ENCODE peak calls at places on chromosome X, in six cellular contexts. A is CD4-positive, alpha-beta memory T cell; M is PC-3; T is brain microvascular endothelial cell; H is tibial nerve; J is fibroblast of lung. E is an unnamed sample. For H3K36me3, the result is how much of the 10 kb centered on the place peaks cover.

GRCh38 chrX:37349131-37350033 is at the start of gene PRRG1:
- DNase-seq in A (no peak), M (peak), T (peak), H (peak), J (peak), E (peak)

GRCh38 chrX:101595739-101596419 is 21.9 kb downstream of the ARMCX6 start:
- DNase-seq in A (peak), M (peak), T (peak), H (no peak), J (peak), E (peak)

GRCh38 chrX:150848914-150849365 is 49.5 kb downstream of the CD99L2 start:
- DNase-seq in A (no peak), M (peak), T (no peak), H (no peak), J (no peak), E (no peak)

GRCh38 chrX:69119122-69119521 is 46.1 kb downstream of the PJA1 start:
- DNase-seq in A (no peak), M (no peak), T (no peak), H (no peak), J (no peak), E (peak)

GRCh38 chrX:10828640-10829039 is 208.3 kb upstream of the MID1 start:
- DNase-seq in A (no peak), M (peak), T (no peak), H (no peak), J (no peak), E (no peak)

GRCh38 chrX:115233497-115234219 is at the start of gene LRCH2:
- DNase-seq in A (no peak), M (no peak), T (no peak), H (peak), J (peak), E (peak)

GRCh38 chrX:20263474-20263873 is 3.2 kb downstream of the RPS6KA3 start:
- DNase-seq in A (peak), M (peak), T (peak), H (no peak), J (peak), E (no peak)

GRCh38 chrX:77694491-77694890 is 91.5 kb downstream of the ATRX start:
- DNase-seq in A (no peak), M (peak), T (no peak), H (no peak), J (no peak), E (no peak)

GRCh38 chrX:150664290-150664689 is 28.9 kb upstream of the MTMR1 start:
- DNase-seq in A (no peak), M (no peak), T (no peak), H (no peak), J (no peak), E (no peak)

GRCh38 chrX:100449696-100450606 is 39.9 kb upstream of the PCDH19 start:
- DNase-seq in A (no peak), M (peak), T (no peak), H (no peak), J (no peak), E (no peak)

GRCh38 chrX:7131621-7132020 is 15.9 kb upstream of the STS start:
- DNase-seq in A (no peak), M (peak), T (no peak), H (no peak), J (no peak), E (no peak)

GRCh38 chrX:149513713-149514427 is 8.8 kb upstream of the IDS start:
- DNase-seq in A (no peak), M (peak), T (no peak), H (no peak), J (peak), E (no peak)

GRCh38 chrX:20265221-20265725 is 1.4 kb downstream of the RPS6KA3 start:
- DNase-seq in A (peak), M (peak), T (peak), H (peak), J (peak), E (peak)

GRCh38 chrX:68146054-68146453 is 287.2 kb downstream of the OPHN1 start:
- DNase-seq in A (no peak), M (peak), T (peak), H (no peak), J (peak), E (peak)

GRCh38 chrX:75301060-75301459 is 27.2 kb downstream of the UPRT start:
- DNase-seq in A (no peak), M (no peak), T (peak), H (no peak), J (peak), E (no peak)

GRCh38 chrX:39152106-39152649 is 350.9 kb downstream of the MID1IP1 start:
- DNase-seq in A (no peak), M (peak), T (no peak), H (no peak), J (no peak), E (peak)

GRCh38 chrX:78573630-78574029 is 85.5 kb downstream of the RTL3 start:
- DNase-seq in A (no peak), M (no peak), T (no peak), H (no peak), J (no peak), E (no peak)

GRCh38 chrX:111095974-111096870 is at the start of gene PAK3:
- DNase-seq in A (peak), M (peak), T (peak), H (no peak), J (peak), E (peak)

GRCh38 chrX:40266490-40267333 is 169.0 kb upstream of the BCOR start:
- DNase-seq in A (peak), M (peak), T (peak), H (peak), J (peak), E (peak)

GRCh38 chrX:155819525-155819924 is 61.6 kb upstream of the VAMP7 start:
- DNase-seq in A (no peak), M (no peak), T (no peak), H (no peak), J (no peak), E (peak)

GRCh38 chrX:135114392-135114791 is 5.9 kb downstream of the ETDB start:
- DNase-seq in A (no peak), M (no peak), T (no peak), H (no peak), J (no peak), E (no peak)

GRCh38 chrX:38220936-38221386 is 290 bp upstream of the SRPX start:
- DNase-seq in A (no peak), M (no peak), T (no peak), H (no peak), J (peak), E (no peak)

GRCh38 chrX:10486373-10486772 is 134.0 kb downstream of the MID1 start:
- DNase-seq in A (no peak), M (peak), T (peak), H (no peak), J (peak), E (no peak)

GRCh38 chrX:46903458-46904242 is 8.6 kb upstream of the JADE3 start:
- DNase-seq in A (peak), M (peak), T (peak), H (peak), J (peak), E (peak)

GRCh38 chrX:119190251-119190651 is 45.8 kb upstream of the PGRMC1 start:
- DNase-seq in A (no peak), M (no peak), T (no peak), H (no peak), J (no peak), E (no peak)

GRCh38 chrX:30777575-30777974 is 111.5 kb downstream of the TAB3 start:
- DNase-seq in A (no peak), M (no peak), T (no peak), H (no peak), J (no peak), E (no peak)

GRCh38 chrX:114970806-114971205 is 46.6 kb downstream of the IL13RA2 start:
- DNase-seq in A (no peak), M (no peak), T (no peak), H (no peak), J (peak), E (peak)

GRCh38 chrX:104488811-104489210 is 77.2 kb upstream of the IL1RAPL2 start:
- DNase-seq in A (no peak), M (peak), T (no peak), H (no peak), J (peak), E (no peak)

GRCh38 chrX:23398570-23398969 is 63.9 kb downstream of the PTCHD1 start:
- DNase-seq in A (no peak), M (no peak), T (no peak), H (no peak), J (no peak), E (no peak)

GRCh38 chrX:85052636-85053343 is 49.1 kb downstream of the APOOL start:
- DNase-seq in A (no peak), M (peak), T (peak), H (no peak), J (peak), E (no peak)

GRCh38 chrX:41350150-41350975 is 16.4 kb downstream of the DDX3X start:
- DNase-seq in A (no peak), M (peak), T (no peak), H (no peak), J (peak), E (peak)
- H3K36me3 ChIP-seq in A (under half), M (under half), T (under half), H (under half), J (under half), E (under half)

DNA sequence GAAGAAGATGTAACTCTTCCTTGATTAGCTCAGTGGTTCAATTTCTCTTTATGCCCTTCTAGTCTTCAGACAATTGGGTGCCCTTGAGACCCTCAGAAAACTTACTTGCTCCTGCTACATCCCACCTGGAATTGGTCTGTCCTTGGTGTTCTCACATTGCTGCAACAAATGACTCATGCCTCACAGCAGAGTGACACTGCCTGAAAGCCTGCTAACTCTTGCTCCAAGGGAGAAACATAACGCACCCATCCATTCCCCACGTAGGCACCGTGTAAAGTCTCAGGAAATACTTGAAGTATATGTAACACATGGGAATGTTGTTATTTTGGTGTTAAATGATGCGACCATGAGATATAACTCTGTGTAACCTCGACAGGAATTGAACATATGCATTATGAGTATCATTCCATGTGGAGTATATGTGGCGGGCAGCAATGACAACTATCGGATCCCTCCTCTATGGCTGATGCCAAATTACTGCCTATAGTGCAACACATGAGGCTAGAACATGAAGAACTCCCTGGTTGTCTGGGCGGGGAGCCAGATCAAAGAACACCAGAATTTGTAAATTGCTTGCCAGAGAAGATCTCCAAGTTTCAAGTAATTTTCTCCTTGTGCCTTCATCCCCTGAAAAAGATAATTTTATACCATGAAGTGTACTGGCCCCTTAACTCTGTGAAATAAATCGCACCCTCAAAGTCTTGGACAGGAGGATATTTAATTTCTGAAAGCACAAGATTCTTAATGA is 231.3 kb upstream of the STK26 start:
- DNase-seq in A (no peak), M (no peak), T (no peak), H (no peak), J (no peak), E (no peak)
- H3K36me3 ChIP-seq in A (under half), M (under half), T (under half), H (under half), J (under half), E (under half)

DNA sequence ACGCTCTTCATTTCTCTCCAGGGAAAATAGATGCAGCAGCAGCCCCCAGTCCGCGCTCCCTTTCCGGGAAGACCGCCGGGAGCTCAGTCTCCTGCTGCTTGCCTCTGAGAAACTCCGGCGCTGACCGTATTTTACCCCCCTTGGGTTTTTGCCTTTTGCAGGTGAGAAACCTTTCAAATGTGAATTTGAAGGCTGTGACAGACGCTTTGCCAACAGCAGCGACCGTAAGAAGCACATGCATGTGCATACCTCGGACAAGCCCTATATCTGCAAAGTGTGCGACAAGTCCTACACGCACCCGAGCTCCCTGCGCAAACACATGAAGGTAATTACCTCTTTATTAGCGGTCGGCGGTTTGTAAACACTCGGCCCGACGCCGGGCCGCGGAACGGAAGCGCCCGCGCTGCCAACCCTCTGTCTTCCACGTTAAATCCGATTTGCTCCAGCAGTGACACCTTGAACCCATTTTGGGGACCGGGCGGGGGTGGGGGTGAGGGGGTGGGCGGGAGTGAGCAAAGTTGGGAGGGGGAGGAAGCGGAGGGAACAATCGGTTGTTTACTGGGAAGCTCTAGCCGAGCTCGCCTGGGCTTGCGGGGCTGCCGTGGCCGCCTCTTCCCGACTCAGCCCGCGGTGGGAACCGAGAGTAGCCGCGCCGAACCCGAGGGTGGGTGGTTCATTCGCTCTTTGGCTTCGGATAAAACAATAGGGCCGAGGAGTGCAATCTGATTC is 3.0 kb downstream of the ZIC3 start:
- DNase-seq in A (no peak), M (no peak), T (no peak), H (no peak), J (no peak), E (no peak)
- H3K36me3 ChIP-seq in A (under half), M (under half), T (under half), H (under half), J (under half), E (under half)

GRCh38 chrX:41666251-41666650 is 22.5 kb upstream of the GPR34 start:
- DNase-seq in A (no peak), M (no peak), T (no peak), H (no peak), J (peak), E (no peak)

GRCh38 chrX:41665676-41666075 is 23.1 kb upstream of the GPR34 start:
- DNase-seq in A (no peak), M (no peak), T (no peak), H (no peak), J (no peak), E (no peak)

GRCh38 chrX:41664307-41665299 is 24.2 kb upstream of the GPR34 start:
- DNase-seq in A (no peak), M (no peak), T (no peak), H (no peak), J (peak), E (no peak)

GRCh38 chrX:41655631-41656030 is 33.1 kb upstream of the GPR34 start:
- DNase-seq in A (no peak), M (peak), T (no peak), H (no peak), J (peak), E (no peak)

GRCh38 chrX:41661366-41662095 is 27.2 kb upstream of the GPR34 start:
- DNase-seq in A (no peak), M (peak), T (no peak), H (no peak), J (peak), E (no peak)
- H3K36me3 ChIP-seq in A (under half), M (under half), T (under half), H (under half), J (under half), E (under half)